ENCODE peak calls at places on chromosome 9, in seven cellular contexts. R, D, S, O, P, M and U are unnamed samples.

GRCh38 chr9:19371942-19372341 is 8.1 kb downstream of the RPS6 start:
- DNase-seq in R (peak; percentile 45), D (no peak), S (no peak), O (no peak), P (no peak), M (no peak), U (no peak)

GRCh38 chr9:35760651-35761050 is 6.6 kb upstream of the MSMP start:
- DNase-seq in R (no peak), D (peak; percentile 41), S (no peak), O (no peak), P (no peak), M (no peak), U (no peak)

GRCh38 chr9:134708672-134709038 is 67.1 kb downstream of the COL5A1 start:
- DNase-seq in R (no peak), D (no peak), S (no peak), O (no peak), P (no peak), M (no peak), U (no peak)

GRCh38 chr9:126113176-126113575 is 213.5 kb upstream of the MVB12B start:
- DNase-seq in R (no peak), D (no peak), S (peak; percentile 6), O (no peak), P (no peak), M (no peak), U (no peak)

GRCh38 chr9:116504893-116505480 is 182.1 kb upstream of the TRIM32 start:
- DNase-seq in R (no peak), D (no peak), S (no peak), O (no peak), P (no peak), M (peak; percentile 15), U (no peak)

GRCh38 chr9:90979138-90979551 is 177.5 kb downstream of the SYK start:
- DNase-seq in R (no peak), D (no peak), S (no peak), O (no peak), P (no peak), M (no peak), U (no peak)

GRCh38 chr9:34513567-34514214 is 9.1 kb downstream of the ENHO start:
- DNase-seq in R (peak; percentile 86), D (no peak), S (peak; percentile 84), O (no peak), P (peak; percentile 63), M (no peak), U (no peak)

GRCh38 chr9:121394292-121394691 is 24.2 kb upstream of the STOM start:
- DNase-seq in R (no peak), D (peak; percentile 17), S (no peak), O (no peak), P (no peak), M (no peak), U (no peak)

GRCh38 chr9:118650407-118650806 is 718.8 kb downstream of the BRINP1 start:
- DNase-seq in R (no peak), D (no peak), S (no peak), O (no peak), P (no peak), M (no peak), U (no peak)

GRCh38 chr9:89171231-89171630 is 7.4 kb downstream of the SHC3 start:
- DNase-seq in R (no peak), D (no peak), S (no peak), O (no peak), P (no peak), M (no peak), U (no peak)

GRCh38 chr9:87676976-87677775 is 48.7 kb upstream of the CTSL start:
- DNase-seq in R (no peak), D (peak; percentile 4), S (peak; percentile 23), O (no peak), P (no peak), M (peak; percentile 41), U (no peak)

GRCh38 chr9:10238087-10238486 is 374.7 kb downstream of the PTPRD start:
- DNase-seq in R (peak; percentile 16), D (no peak), S (no peak), O (no peak), P (no peak), M (no peak), U (no peak)

GRCh38 chr9:105973811-105974407 is 279.6 kb downstream of the TMEM38B start:
- DNase-seq in R (peak; percentile 68), D (no peak), S (no peak), O (peak; percentile 5), P (no peak), M (no peak), U (peak; percentile 36)

GRCh38 chr9:35905912-35906679 is at the start of gene HRCT1:
- DNase-seq in R (no peak), D (peak; percentile 94), S (no peak), O (peak; percentile 89), P (no peak), M (peak; percentile 91), U (no peak)

GRCh38 chr9:90830977-90831376 is 29.4 kb downstream of the SYK start:
- DNase-seq in R (no peak), D (no peak), S (peak; percentile 10), O (no peak), P (no peak), M (no peak), U (no peak)

GRCh38 chr9:129183495-129184308 is 5.6 kb upstream of the IER5L start:
- DNase-seq in R (no peak), D (peak; percentile 21), S (no peak), O (peak; percentile 61), P (no peak), M (no peak), U (no peak)

DNA sequence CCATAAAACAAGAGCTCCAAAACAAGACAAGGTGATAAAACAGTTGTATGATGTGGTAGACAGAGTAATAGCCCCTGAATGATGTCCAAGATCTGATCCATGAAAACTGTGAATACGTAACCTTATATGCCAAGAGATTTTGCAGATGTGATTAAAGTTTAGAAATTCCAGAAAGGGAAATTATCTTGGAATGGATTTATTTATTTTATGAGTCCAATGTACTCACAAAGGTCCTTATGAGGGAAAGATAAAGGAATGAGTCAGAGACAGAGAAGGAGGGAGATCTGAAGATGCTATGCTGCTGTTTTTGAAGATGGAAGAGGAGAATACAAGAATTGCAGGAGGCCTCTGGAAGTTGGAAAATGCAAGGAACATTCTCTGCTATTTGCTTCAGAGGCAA is 1775.8 kb upstream of the C9orf72 start:
- DNase-seq in R (no peak), D (no peak), S (no peak), O (peak; percentile 57), P (no peak), M (no peak), U (no peak)
- H2BK120ac ChIP-seq in R (no peak overlapping the region), D (no peak overlapping the region), S (no peak overlapping the region), O (no peak overlapping the region), P (no peak overlapping the region), M (no peak overlapping the region), U (no peak overlapping the region)

GRCh38 chr9:135921749-135922310 is 14.5 kb upstream of the CAMSAP1 start:
- DNase-seq in R (no peak), D (no peak), S (no peak), O (no peak), P (no peak), M (no peak), U (no peak)

GRCh38 chr9:135920256-135920930 is 13.0 kb upstream of the CAMSAP1 start:
- DNase-seq in R (no peak), D (no peak), S (no peak), O (no peak), P (no peak), M (no peak), U (no peak)

GRCh38 chr9:135916998-135917397 is 9.7 kb upstream of the CAMSAP1 start:
- DNase-seq in R (no peak), D (no peak), S (no peak), O (no peak), P (no peak), M (no peak), U (no peak)

GRCh38 chr9:135920973-135921585 is 13.7 kb upstream of the CAMSAP1 start:
- DNase-seq in R (no peak), D (no peak), S (no peak), O (no peak), P (no peak), M (no peak), U (no peak)

DNA sequence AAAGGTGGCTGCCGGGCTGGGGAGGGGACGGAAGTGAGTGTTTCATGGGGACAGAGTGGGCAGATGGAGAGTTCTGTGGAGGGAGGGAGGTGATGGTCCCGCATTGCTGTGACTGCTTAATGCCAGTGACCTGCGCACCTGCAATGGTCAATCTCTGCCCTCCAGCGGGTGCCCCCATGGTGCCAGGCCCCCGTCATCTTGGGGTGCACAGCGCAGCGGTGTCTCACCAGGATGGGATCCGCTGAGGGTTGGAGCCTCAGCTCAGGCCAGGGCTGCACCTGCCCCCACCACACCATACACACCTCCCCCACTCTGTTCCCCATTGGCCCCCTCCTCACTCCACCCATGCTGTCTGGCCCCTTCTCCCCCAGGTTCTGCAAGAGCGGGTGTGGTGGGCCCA is 12.0 kb upstream of the CAMSAP1 start:
- DNase-seq in R (no peak), D (no peak), S (no peak), O (no peak), P (no peak), M (no peak), U (no peak)
- H2BK120ac ChIP-seq in R (no peak overlapping the region), D (no peak overlapping the region), S (no peak overlapping the region), O (no peak overlapping the region), P (no peak overlapping the region), M (no peak overlapping the region), U (no peak overlapping the region)

DNA sequence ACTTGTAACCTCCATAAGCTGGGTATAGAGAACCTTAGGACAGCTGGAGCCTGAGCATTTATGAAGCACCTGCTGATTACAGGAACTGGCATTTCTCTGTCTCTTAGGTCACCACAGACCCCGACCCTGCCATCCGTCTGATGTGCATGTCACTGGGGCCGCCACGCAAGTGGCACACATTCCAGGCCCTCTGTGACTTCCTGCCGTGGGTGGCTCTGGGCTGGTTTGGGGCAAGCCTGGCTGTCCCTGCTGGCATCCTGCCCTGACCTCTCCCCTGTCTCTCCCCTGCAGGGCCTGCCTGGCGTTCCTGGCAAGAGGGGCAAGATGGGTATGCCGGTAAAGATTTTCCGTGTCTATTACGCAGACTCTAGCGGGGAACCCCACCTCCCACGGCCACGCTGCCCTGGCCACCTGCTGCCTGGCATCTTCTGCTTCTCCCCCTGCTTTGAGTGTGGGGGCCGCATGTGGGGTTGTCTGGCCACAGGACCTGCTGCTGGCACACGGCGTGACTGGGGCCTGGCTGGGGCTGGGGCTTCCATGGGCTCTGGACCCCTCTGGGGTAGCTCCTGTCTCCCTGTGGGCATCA is 55.4 kb downstream of the COL27A1 start:
- DNase-seq in R (no peak), D (no peak), S (no peak), O (no peak), P (no peak), M (no peak), U (no peak)
- H2BK120ac ChIP-seq in R (no peak overlapping the region), D (no peak overlapping the region), S (no peak overlapping the region), O (no peak overlapping the region), P (no peak overlapping the region), M (no peak overlapping the region), U (no peak overlapping the region)

GRCh38 chr9:133048595-133048994 is 13.2 kb upstream of the CEL start:
- DNase-seq in R (peak; percentile 51), D (peak; percentile 11), S (peak; percentile 52), O (peak; percentile 29), P (no peak), M (no peak), U (no peak)

GRCh38 chr9:133046196-133046899 is 15.4 kb upstream of the CEL start:
- DNase-seq in R (no peak), D (no peak), S (no peak), O (no peak), P (no peak), M (no peak), U (no peak)

GRCh38 chr9:133045132-133045531 is 14.3 kb downstream of the GTF3C5 start:
- DNase-seq in R (no peak), D (no peak), S (no peak), O (no peak), P (no peak), M (no peak), U (no peak)

GRCh38 chr9:133049043-133049442 is 12.7 kb upstream of the CEL start:
- DNase-seq in R (no peak), D (no peak), S (no peak), O (no peak), P (no peak), M (no peak), U (no peak)

GRCh38 chr9:133046900-133047295 is 14.9 kb upstream of the CEL start:
- DNase-seq in R (no peak), D (no peak), S (no peak), O (no peak), P (no peak), M (no peak), U (no peak)
- H2BK120ac ChIP-seq in R (no peak overlapping the region), D (no peak overlapping the region), S (no peak overlapping the region), O (no peak overlapping the region), P (no peak overlapping the region), M (no peak overlapping the region), U (no peak overlapping the region)